ENCODE peak calls at places on chromosomes 7 and 10, in eight cellular contexts. T is CD8-positive, alpha-beta T cell; S is colonic mucosa; X is endodermal cell; C is lower lobe of right lung; F is hepatocyte; Q is sigmoid colon; H is kidney epithelial cell. W is an unnamed sample. For H3K27me3, the result is how much of the 10 kb centered on the place peaks cover.

GRCh38 chr10:100724531-100725027 is 20.8 kb upstream of the PAX2 start:
- DNase-seq in T (no peak), S (no peak), X (peak), C (no peak), F (no peak), Q (peak), H (no peak), W (no peak)

GRCh38 chr10:125824736-125825135 is 1.4 kb downstream of the BCCIP start:
- DNase-seq in T (no peak), S (no peak), X (peak), C (no peak), F (no peak), Q (no peak), H (no peak), W (no peak)

GRCh38 chr10:33066558-33067236 is 108.7 kb upstream of the ITGB1 start:
- DNase-seq in T (no peak), S (no peak), X (peak), C (no peak), F (peak), Q (no peak), H (no peak), W (no peak)

GRCh38 chr7:150565239-150565638 is 2.0 kb upstream of the GIMAP4 start:
- DNase-seq in T (no peak), S (no peak), X (no peak), C (no peak), F (no peak), Q (no peak), H (no peak), W (no peak)

GRCh38 chr7:74579800-74580685 is 77.5 kb upstream of the GTF2I start:
- DNase-seq in T (no peak), S (peak), X (peak), C (peak), F (peak), Q (no peak), H (no peak), W (no peak)

GRCh38 chr10:48365668-48366067 is 59.2 kb downstream of the MAPK8 start:
- DNase-seq in T (no peak), S (no peak), X (no peak), C (no peak), F (no peak), Q (no peak), H (no peak), W (no peak)

GRCh38 chr7:43649755-43650274 is 66.9 kb downstream of the STK17A start:
- DNase-seq in T (peak), S (no peak), X (no peak), C (no peak), F (no peak), Q (no peak), H (no peak), W (no peak)

GRCh38 chr7:131431289-131431688 is 103.6 kb downstream of the MKLN1 start:
- DNase-seq in T (no peak), S (no peak), X (no peak), C (no peak), F (peak), Q (no peak), H (no peak), W (no peak)

GRCh38 chr10:96995851-96996250 is 163.8 kb downstream of the LCOR start:
- DNase-seq in T (no peak), S (no peak), X (no peak), C (no peak), F (no peak), Q (no peak), H (no peak), W (no peak)

GRCh38 chr10:25627606-25628005 is 306.4 kb upstream of the MYO3A start:
- DNase-seq in T (no peak), S (no peak), X (no peak), C (no peak), F (no peak), Q (no peak), H (no peak), W (no peak)

GRCh38 chr7:131521651-131522163 is 34.7 kb downstream of the PODXL start:
- DNase-seq in T (no peak), S (peak), X (peak), C (peak), F (no peak), Q (peak), H (no peak), W (peak)

GRCh38 chr10:52526251-52526823 is 212.3 kb downstream of the DKK1 start:
- DNase-seq in T (no peak), S (no peak), X (no peak), C (no peak), F (no peak), Q (no peak), H (no peak), W (no peak)

GRCh38 chr7:131106681-131107342 is 220.9 kb upstream of the MKLN1 start:
- DNase-seq in T (peak), S (peak), X (peak), C (peak), F (peak), Q (peak), H (no peak), W (peak)

GRCh38 chr7:157541295-157541608 is 204.4 kb downstream of the DNAJB6 start:
- DNase-seq in T (no peak), S (no peak), X (no peak), C (no peak), F (no peak), Q (peak), H (no peak), W (no peak)

GRCh38 chr10:30228638-30229037 is 120.4 kb downstream of the MTPAP start:
- DNase-seq in T (no peak), S (no peak), X (no peak), C (no peak), F (no peak), Q (no peak), H (no peak), W (no peak)

GRCh38 chr10:71396714-71397339 is at the start of gene CDH23:
- DNase-seq in T (no peak), S (no peak), X (peak), C (no peak), F (peak), Q (peak), H (no peak), W (peak)

GRCh38 chr10:34213193-34213804 is 601.8 kb downstream of the PARD3 start:
- DNase-seq in T (no peak), S (peak), X (no peak), C (no peak), F (peak), Q (no peak), H (no peak), W (no peak)

GRCh38 chr10:1685671-1686450 is 51.5 kb downstream of the ADARB2 start:
- DNase-seq in T (no peak), S (no peak), X (no peak), C (no peak), F (peak), Q (peak), H (no peak), W (no peak)

GRCh38 chr10:32004161-32004591 is 52.0 kb downstream of the KIF5B start:
- DNase-seq in T (no peak), S (no peak), X (peak), C (no peak), F (peak), Q (peak), H (no peak), W (peak)

GRCh38 chr7:50295133-50295532 is 9.4 kb upstream of the IKZF1 start:
- DNase-seq in T (no peak), S (no peak), X (no peak), C (no peak), F (no peak), Q (no peak), H (no peak), W (no peak)

GRCh38 chr7:4226166-4226857 is 455.8 kb upstream of the FOXK1 start:
- DNase-seq in T (no peak), S (no peak), X (peak), C (no peak), F (no peak), Q (no peak), H (no peak), W (no peak)

GRCh38 chr10:118922226-118922625 is 107.3 kb upstream of the NANOS1 start:
- DNase-seq in T (no peak), S (peak), X (no peak), C (no peak), F (no peak), Q (no peak), H (no peak), W (no peak)

GRCh38 chr10:104925232-104925851 is 284.3 kb downstream of the SORCS3 start:
- DNase-seq in T (no peak), S (peak), X (peak), C (no peak), F (peak), Q (no peak), H (no peak), W (no peak)

GRCh38 chr10:78716034-78716660 is 352.6 kb upstream of the ZMIZ1 start:
- DNase-seq in T (no peak), S (no peak), X (no peak), C (no peak), F (no peak), Q (no peak), H (no peak), W (no peak)

GRCh38 chr7:48250441-48250951 is 79.2 kb downstream of the ABCA13 start:
- DNase-seq in T (no peak), S (no peak), X (no peak), C (no peak), F (no peak), Q (no peak), H (no peak), W (no peak)

GRCh38 chr7:48242846-48243245 is 71.6 kb downstream of the ABCA13 start:
- DNase-seq in T (no peak), S (no peak), X (no peak), C (no peak), F (no peak), Q (no peak), H (no peak), W (no peak)

GRCh38 chr7:48249162-48249561 is 77.9 kb downstream of the ABCA13 start:
- DNase-seq in T (no peak), S (no peak), X (no peak), C (no peak), F (no peak), Q (no peak), H (no peak), W (no peak)

GRCh38 chr7:48246073-48246472 is 74.8 kb downstream of the ABCA13 start:
- DNase-seq in T (no peak), S (no peak), X (no peak), C (peak), F (no peak), Q (no peak), H (no peak), W (no peak)

GRCh38 chr7:48244902-48245301 is 73.6 kb downstream of the ABCA13 start:
- DNase-seq in T (no peak), S (no peak), X (no peak), C (no peak), F (no peak), Q (no peak), H (no peak), W (no peak)
- H3K27me3 ChIP-seq in T (under half), S (under half), X (under half), C (under half), F (under half), Q (under half), H (under half), W (under half)

GRCh38 chr10:131239926-131240325 is 71.6 kb downstream of the TCERG1L start:
- DNase-seq in T (no peak), S (no peak), X (no peak), C (no peak), F (no peak), Q (no peak), H (no peak), W (no peak)

GRCh38 chr10:131243076-131243475 is 68.4 kb downstream of the TCERG1L start:
- DNase-seq in T (no peak), S (no peak), X (no peak), C (no peak), F (no peak), Q (no peak), H (no peak), W (no peak)

GRCh38 chr10:131244836-131245235 is 66.7 kb downstream of the TCERG1L start:
- DNase-seq in T (no peak), S (no peak), X (no peak), C (no peak), F (no peak), Q (no peak), H (no peak), W (no peak)

GRCh38 chr10:131240691-131241090 is 70.8 kb downstream of the TCERG1L start:
- DNase-seq in T (no peak), S (no peak), X (no peak), C (no peak), F (no peak), Q (no peak), H (no peak), W (no peak)

GRCh38 chr10:131242007-131242406 is 69.5 kb downstream of the TCERG1L start:
- DNase-seq in T (no peak), S (no peak), X (peak), C (peak), F (peak), Q (no peak), H (no peak), W (peak)
- TF ChIP-seq CTCF in T (no peak), S (no peak), X (peak), C (no peak), F (peak), Q (no peak), H (peak), W (no peak)

GRCh38 chr10:123136806-123137642 is 1.3 kb downstream of the HMX3 start:
- DNase-seq in T (no peak), S (no peak), X (peak), C (no peak), F (no peak), Q (no peak), H (no peak), W (no peak)
- H3K27me3 ChIP-seq in T (half or more), S (half or more), X (half or more), C (half or more), F (half or more), Q (half or more), H (half or more), W (half or more)

DNA sequence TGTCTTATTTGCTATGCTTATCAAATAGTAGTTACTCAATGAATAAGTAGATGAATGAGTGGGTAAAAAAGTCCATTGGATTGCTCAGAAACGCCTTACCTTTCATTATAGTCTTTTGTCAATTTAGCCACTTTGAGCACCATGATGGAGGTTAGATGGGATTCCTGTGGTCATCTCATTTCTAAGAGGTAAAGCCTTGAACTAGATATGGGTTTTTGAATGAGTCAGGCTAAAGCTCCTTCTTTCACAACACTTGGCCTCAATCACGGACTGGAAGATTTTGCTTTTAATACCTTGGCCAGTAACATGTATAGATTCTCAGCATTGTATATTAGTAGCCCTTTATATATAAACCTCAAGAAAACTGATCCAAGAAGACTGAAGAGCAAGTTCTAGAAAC is 99.7 kb upstream of the CCDC6 start:
- DNase-seq in T (no peak), S (no peak), X (no peak), C (no peak), F (no peak), Q (no peak), H (no peak), W (no peak)
- TF ChIP-seq CTCF in T (no peak), S (no peak), X (no peak), C (no peak), F (no peak), Q (no peak), H (no peak), W (no peak)

DNA sequence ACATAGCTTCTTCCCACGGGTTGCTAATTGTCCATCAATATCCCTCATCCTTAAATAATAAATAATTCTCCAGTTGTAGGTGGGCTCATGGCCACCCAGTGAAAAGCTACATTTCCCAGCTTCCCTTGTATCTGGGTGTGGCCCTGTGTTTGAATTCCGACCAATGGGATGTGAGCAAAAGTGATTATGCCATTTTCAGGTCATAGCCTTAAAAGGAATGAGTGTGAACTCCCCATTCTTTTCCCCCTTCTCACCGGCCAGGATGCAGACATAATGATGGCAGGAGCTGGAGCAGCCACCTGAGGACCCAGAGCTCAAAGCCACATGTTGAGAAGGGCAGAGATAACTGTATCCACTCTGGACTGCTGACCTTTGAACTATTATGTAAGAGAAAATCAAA is 30.3 kb upstream of the CALU start:
- DNase-seq in T (no peak), S (no peak), X (no peak), C (no peak), F (no peak), Q (no peak), H (no peak), W (no peak)
- H3K27me3 ChIP-seq in T (under half), S (under half), X (under half), C (under half), F (under half), Q (under half), H (under half), W (under half)

GRCh38 chr10:67284589-67284988 is 358.8 kb downstream of the LRRTM3 start:
- DNase-seq in T (no peak), S (no peak), X (no peak), C (no peak), F (no peak), Q (no peak), H (no peak), W (no peak)
- TF ChIP-seq CTCF in T (no peak), S (no peak), X (peak), C (no peak), F (peak), Q (no peak), H (no peak), W (no peak)

GRCh38 chr7:140915948-140916555 is 8.7 kb downstream of the BRAF start:
- DNase-seq in T (no peak), S (no peak), X (no peak), C (no peak), F (no peak), Q (no peak), H (no peak), W (no peak)
- H3K27me3 ChIP-seq in T (under half), S (under half), X (under half), C (under half), F (under half), Q (under half), H (under half), W (under half)

W was measured in heart right ventricle.